ENCODE peak calls at places on chromosomes 16 and 17, in seven cellular contexts. B is stomach, I is breast epithelium, J is GM23338, Q is transverse colon, C is H1, O is GM12892. V is an unnamed sample.

GRCh38 chr17:45131616-45132301 is 556 bp downstream of the PLCD3 start:
- DNase-seq in J (peak), B (peak), O (no peak), C (no peak), Q (peak), I (no peak), V (no peak)

GRCh38 chr16:49811630-49812334 is 44.1 kb downstream of the ZNF423 start:
- DNase-seq in J (peak), B (no peak), O (no peak), Q (no peak), I (no peak), C (no peak), V (no peak)

GRCh38 chr17:50853015-50853615 is 13.0 kb downstream of the TOB1 start:
- DNase-seq in B (no peak), O (no peak), Q (no peak), C (no peak), J (no peak), I (no peak), V (no peak)

GRCh38 chr17:45293413-45294211 is 23.2 kb downstream of the MAP3K14 start:
- DNase-seq in I (peak), B (peak), O (no peak), J (no peak), C (no peak), Q (peak), V (peak)

GRCh38 chr16:75010427-75010826 is 11.6 kb downstream of the ZNRF1 start:
- DNase-seq in C (no peak), J (no peak), I (no peak), Q (no peak), B (no peak), O (no peak), V (no peak)

GRCh38 chr16:2156025-2156848 is 655 bp downstream of the TRAF7 start:
- DNase-seq in I (no peak), O (no peak), B (no peak), Q (no peak), J (peak), C (no peak), V (peak)

GRCh38 chr16:89721644-89722391 is 481 bp downstream of the ZNF276 start:
- DNase-seq in B (peak), J (peak), Q (peak), O (no peak), C (no peak), I (no peak), V (no peak)

GRCh38 chr17:42279776-42280630 is 3.8 kb upstream of the STAT5B start:
- DNase-seq in O (no peak), C (no peak), J (no peak), B (peak), Q (no peak), I (no peak), V (no peak)

GRCh38 chr16:78970650-78971049 is 629.9 kb downstream of the MAF start:
- DNase-seq in O (no peak), J (no peak), B (no peak), Q (no peak), I (no peak), C (no peak), V (no peak)

GRCh38 chr16:78976212-78976611 is 624.3 kb downstream of the MAF start:
- DNase-seq in J (no peak), I (no peak), C (no peak), B (no peak), O (no peak), Q (no peak), V (no peak)

GRCh38 chr16:78967948-78968347 is 632.6 kb downstream of the MAF start:
- DNase-seq in J (no peak), B (no peak), C (no peak), O (no peak), Q (no peak), I (no peak), V (no peak)

GRCh38 chr16:78973041-78973440 is 627.5 kb downstream of the MAF start:
- DNase-seq in J (no peak), O (no peak), Q (no peak), C (no peak), B (no peak), I (no peak), V (no peak)
- TF ChIP-seq POLR2AphosphoS5 in J (no peak), O (no peak), Q (no peak), C (no peak), B (no peak), I (no peak), V (no peak)

GRCh38 chr17:78840780-78841611 is at the start of gene USP36:
- DNase-seq in J (peak), C (peak), B (peak), O (peak), Q (peak), I (peak), V (peak)
- TF ChIP-seq POLR2AphosphoS5 in J (peak), C (peak), B (peak), O (peak), Q (peak), I (peak), V (peak)

DNA sequence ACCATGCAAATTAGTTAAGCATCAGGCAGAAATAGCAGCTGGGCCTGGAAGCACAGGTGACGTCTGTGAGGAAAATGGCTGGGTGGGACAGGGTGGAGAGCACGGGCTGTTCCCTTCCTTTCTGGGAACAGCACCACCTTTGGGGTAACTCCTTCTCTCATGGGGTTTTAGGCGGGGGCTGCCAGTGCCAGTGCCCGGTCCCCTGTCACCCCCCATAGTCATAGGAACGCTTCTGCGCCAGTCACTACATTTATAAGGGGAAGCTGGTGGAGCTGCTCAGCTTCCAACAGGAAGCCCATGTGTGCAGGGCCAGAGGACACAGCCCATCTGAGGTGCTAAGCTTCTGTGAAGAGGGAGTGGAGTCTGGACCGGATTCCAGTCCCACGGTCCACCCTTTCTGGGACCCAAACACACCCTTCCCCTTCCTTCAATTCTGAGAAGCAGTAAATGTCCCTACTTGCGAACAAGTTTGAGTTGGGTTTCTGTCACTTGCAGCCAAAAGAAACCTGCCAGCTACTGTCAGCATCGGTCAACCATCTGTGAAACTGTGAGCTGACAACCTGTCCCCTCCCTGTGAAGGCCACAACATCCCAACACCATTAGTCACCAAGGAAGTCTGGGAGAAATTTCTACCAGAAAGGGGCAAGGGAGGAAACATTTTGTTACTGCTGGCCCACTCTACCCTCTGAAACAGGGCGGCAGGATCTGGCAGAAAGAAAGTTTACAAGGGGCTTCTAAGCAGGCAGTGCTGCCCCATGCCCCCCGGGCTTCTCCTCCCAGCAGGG is 86.0 kb upstream of the AMZ2 start:
- DNase-seq in C (no peak), O (no peak), I (no peak), Q (no peak), B (no peak), J (no peak), V (no peak)
- TF ChIP-seq POLR2AphosphoS5 in C (no peak), O (no peak), I (no peak), Q (no peak), B (no peak), J (no peak), V (no peak)

GRCh38 chr17:13490906-13491502 is 110.7 kb downstream of the HS3ST3A1 start:
- DNase-seq in J (no peak), Q (no peak), C (no peak), I (no peak), B (no peak), O (no peak), V (no peak)
- TF ChIP-seq POLR2AphosphoS5 in J (no peak), Q (no peak), C (no peak), I (no peak), B (no peak), O (no peak), V (no peak)